ENCODE peak calls at places on chromosome 3, in five cellular contexts. R is stimulated activated CD4-positive, alpha-beta T cell treated with anti-CD3 and anti-CD28 coated beads, TNF-alpha, amount 100 ng/mL, for 24 hours; X is right cardiac atrium; F is head of caudate nucleus; I is left cardiac atrium. U is an unnamed sample.
A peak's percentile ranks its signal among the peaks of the same experiment; 100 is the strongest.

GRCh38 chr3:36701903-36702374 is 62.4 kb downstream of the DCLK3 start:
- DNase-seq in I (no peak), R (no peak), F (no peak), X (no peak), U (no peak)

GRCh38 chr3:195870442-195870841 is 37.9 kb downstream of the TNK2 start:
- DNase-seq in F (no peak), X (no peak), I (no peak), R (no peak), U (no peak)

GRCh38 chr3:37453393-37454391 is 279.3 kb upstream of the LRRFIP2 start:
- DNase-seq in X (peak; percentile 72), F (peak; percentile 53), R (no peak), I (peak; percentile 80), U (no peak)

GRCh38 chr3:193783166-193783896 is 190.3 kb downstream of the OPA1 start:
- DNase-seq in I (no peak), X (no peak), F (no peak), R (no peak), U (no peak)

GRCh38 chr3:183324083-183324482 is 71.0 kb downstream of the B3GNT5 start:
- DNase-seq in I (no peak), F (no peak), X (no peak), R (no peak), U (no peak)

GRCh38 chr3:159839561-159840379 is 148.9 kb upstream of the IL12A start:
- DNase-seq in R (no peak), F (peak; percentile 88), X (peak; percentile 26), I (no peak), U (no peak)

GRCh38 chr3:128263946-128264345 is 110.7 kb downstream of the EEFSEC start:
- DNase-seq in R (no peak), F (no peak), X (no peak), I (no peak), U (no peak)

GRCh38 chr3:12560505-12561188 is 3.8 kb downstream of the MKRN2 start:
- DNase-seq in F (no peak), I (no peak), X (no peak), R (no peak), U (no peak)

GRCh38 chr3:100695696-100696095 is 13.6 kb upstream of the TFG start:
- DNase-seq in X (no peak), I (no peak), R (no peak), F (no peak), U (no peak)

GRCh38 chr3:20683912-20684311 is 497.9 kb upstream of the SGO1 start:
- DNase-seq in R (no peak), X (no peak), I (no peak), F (no peak), U (no peak)

GRCh38 chr3:170751083-170751893 is 118.7 kb downstream of the RPL22L1 start:
- DNase-seq in F (no peak), I (peak; percentile 64), X (peak; percentile 68), R (no peak), U (no peak)